ENCODE peak calls at places on chromosomes 16 and 17, in four cellular contexts. One of them, this sample, is unnamed.

GRCh38 chr17:49229805-49230600 is 584 bp downstream of the PHOSPHO1 start:
- DNase-seq in AG04450: no peak
- DNase-seq in activated T-helper 1 cell treated with anti-CD3 and anti-CD28 coated beads, Interleukin-12 subunit alpha, Interleukin-12 subunit beta, Interleukin-2, Interleukin-4 antibody, amounts not matched to agents 30 ng/mL and 10 ng/mL and 1 ng/mL, durations not matched to agents 14 hours and 24 hours and 36 hours: no peak
- DNase-seq in GM19239: no peak
- DNase-seq in this sample: no peak

GRCh38 chr16:82627811-82628339 is 1.1 kb downstream of the CDH13 start:
- DNase-seq in GM19239: no peak
- DNase-seq in activated T-helper 1 cell treated with anti-CD3 and anti-CD28 coated beads, Interleukin-12 subunit alpha, Interleukin-12 subunit beta, Interleukin-2, Interleukin-4 antibody, amounts not matched to agents 30 ng/mL and 10 ng/mL and 1 ng/mL, durations not matched to agents 14 hours and 24 hours and 36 hours: no peak
- DNase-seq in AG04450: no peak
- DNase-seq in this sample: no peak

GRCh38 chr17:80345841-80346497 is 69.0 kb upstream of the ENDOV start:
- DNase-seq in activated T-helper 1 cell treated with anti-CD3 and anti-CD28 coated beads, Interleukin-12 subunit alpha, Interleukin-12 subunit beta, Interleukin-2, Interleukin-4 antibody, amounts not matched to agents 30 ng/mL and 10 ng/mL and 1 ng/mL, durations not matched to agents 14 hours and 24 hours and 36 hours: no peak
- DNase-seq in AG04450: no peak
- DNase-seq in GM19239: no peak
- DNase-seq in this sample: no peak

GRCh38 chr17:39608142-39608541 is 422 bp upstream of the NEUROD2 start:
- DNase-seq in activated T-helper 1 cell treated with anti-CD3 and anti-CD28 coated beads, Interleukin-12 subunit alpha, Interleukin-12 subunit beta, Interleukin-2, Interleukin-4 antibody, amounts not matched to agents 30 ng/mL and 10 ng/mL and 1 ng/mL, durations not matched to agents 14 hours and 24 hours and 36 hours: no peak
- DNase-seq in AG04450: no peak
- DNase-seq in GM19239: no peak
- DNase-seq in this sample: no peak

GRCh38 chr16:12833939-12834338 is 30.3 kb upstream of the CPPED1 start:
- DNase-seq in activated T-helper 1 cell treated with anti-CD3 and anti-CD28 coated beads, Interleukin-12 subunit alpha, Interleukin-12 subunit beta, Interleukin-2, Interleukin-4 antibody, amounts not matched to agents 30 ng/mL and 10 ng/mL and 1 ng/mL, durations not matched to agents 14 hours and 24 hours and 36 hours: no peak
- DNase-seq in AG04450: no peak
- DNase-seq in GM19239: no peak
- DNase-seq in this sample: no peak

GRCh38 chr17:7328840-7329359 is at the start of gene NEURL4:
- DNase-seq in GM19239: no peak
- DNase-seq in activated T-helper 1 cell treated with anti-CD3 and anti-CD28 coated beads, Interleukin-12 subunit alpha, Interleukin-12 subunit beta, Interleukin-2, Interleukin-4 antibody, amounts not matched to agents 30 ng/mL and 10 ng/mL and 1 ng/mL, durations not matched to agents 14 hours and 24 hours and 36 hours: no peak
- DNase-seq in AG04450: no peak
- DNase-seq in this sample: no peak

GRCh38 chr16:2471016-2471652 is at the start of gene NTN3:
- DNase-seq in GM19239: no peak
- DNase-seq in activated T-helper 1 cell treated with anti-CD3 and anti-CD28 coated beads, Interleukin-12 subunit alpha, Interleukin-12 subunit beta, Interleukin-2, Interleukin-4 antibody, amounts not matched to agents 30 ng/mL and 10 ng/mL and 1 ng/mL, durations not matched to agents 14 hours and 24 hours and 36 hours: no peak
- DNase-seq in AG04450: no peak
- DNase-seq in this sample: no peak

GRCh38 chr16:81401035-81401950 is 43.3 kb upstream of the CMIP start:
- DNase-seq in activated T-helper 1 cell treated with anti-CD3 and anti-CD28 coated beads, Interleukin-12 subunit alpha, Interleukin-12 subunit beta, Interleukin-2, Interleukin-4 antibody, amounts not matched to agents 30 ng/mL and 10 ng/mL and 1 ng/mL, durations not matched to agents 14 hours and 24 hours and 36 hours: no peak
- DNase-seq in AG04450: peak; percentile 3
- DNase-seq in GM19239: no peak
- DNase-seq in this sample: no peak

GRCh38 chr16:89330177-89330856 is 112.8 kb downstream of the ZNF778 start:
- DNase-seq in AG04450: no peak
- DNase-seq in GM19239: no peak
- DNase-seq in activated T-helper 1 cell treated with anti-CD3 and anti-CD28 coated beads, Interleukin-12 subunit alpha, Interleukin-12 subunit beta, Interleukin-2, Interleukin-4 antibody, amounts not matched to agents 30 ng/mL and 10 ng/mL and 1 ng/mL, durations not matched to agents 14 hours and 24 hours and 36 hours: no peak
- DNase-seq in this sample: no peak

GRCh38 chr17:77494664-77495435 is 354.1 kb downstream of the SEC14L1 start:
- DNase-seq in AG04450: peak; percentile 46
- DNase-seq in GM19239: peak; percentile 97
- DNase-seq in activated T-helper 1 cell treated with anti-CD3 and anti-CD28 coated beads, Interleukin-12 subunit alpha, Interleukin-12 subunit beta, Interleukin-2, Interleukin-4 antibody, amounts not matched to agents 30 ng/mL and 10 ng/mL and 1 ng/mL, durations not matched to agents 14 hours and 24 hours and 36 hours: peak; percentile 61
- DNase-seq in this sample: peak; percentile 56

GRCh38 chr17:73510981-73511442 is 133.2 kb downstream of the SDK2 start:
- DNase-seq in GM19239: no peak
- DNase-seq in AG04450: no peak
- DNase-seq in activated T-helper 1 cell treated with anti-CD3 and anti-CD28 coated beads, Interleukin-12 subunit alpha, Interleukin-12 subunit beta, Interleukin-2, Interleukin-4 antibody, amounts not matched to agents 30 ng/mL and 10 ng/mL and 1 ng/mL, durations not matched to agents 14 hours and 24 hours and 36 hours: no peak
- DNase-seq in this sample: no peak

GRCh38 chr17:39486242-39486641 is 25.0 kb downstream of the CDK12 start:
- DNase-seq in activated T-helper 1 cell treated with anti-CD3 and anti-CD28 coated beads, Interleukin-12 subunit alpha, Interleukin-12 subunit beta, Interleukin-2, Interleukin-4 antibody, amounts not matched to agents 30 ng/mL and 10 ng/mL and 1 ng/mL, durations not matched to agents 14 hours and 24 hours and 36 hours: no peak
- DNase-seq in GM19239: no peak
- DNase-seq in AG04450: no peak
- DNase-seq in this sample: no peak

GRCh38 chr16:89707695-89708094 is 6.2 kb upstream of the SPATA2L start:
- DNase-seq in activated T-helper 1 cell treated with anti-CD3 and anti-CD28 coated beads, Interleukin-12 subunit alpha, Interleukin-12 subunit beta, Interleukin-2, Interleukin-4 antibody, amounts not matched to agents 30 ng/mL and 10 ng/mL and 1 ng/mL, durations not matched to agents 14 hours and 24 hours and 36 hours: no peak
- DNase-seq in AG04450: no peak
- DNase-seq in GM19239: no peak
- DNase-seq in this sample: no peak

GRCh38 chr17:5541610-5542202 is 42.6 kb downstream of the NLRP1 start:
- DNase-seq in activated T-helper 1 cell treated with anti-CD3 and anti-CD28 coated beads, Interleukin-12 subunit alpha, Interleukin-12 subunit beta, Interleukin-2, Interleukin-4 antibody, amounts not matched to agents 30 ng/mL and 10 ng/mL and 1 ng/mL, durations not matched to agents 14 hours and 24 hours and 36 hours: no peak
- DNase-seq in AG04450: no peak
- DNase-seq in GM19239: no peak
- DNase-seq in this sample: no peak

GRCh38 chr17:38748329-38749221 is at the start of gene PCGF2:
- DNase-seq in GM19239: no peak
- DNase-seq in AG04450: peak; percentile 69
- DNase-seq in activated T-helper 1 cell treated with anti-CD3 and anti-CD28 coated beads, Interleukin-12 subunit alpha, Interleukin-12 subunit beta, Interleukin-2, Interleukin-4 antibody, amounts not matched to agents 30 ng/mL and 10 ng/mL and 1 ng/mL, durations not matched to agents 14 hours and 24 hours and 36 hours: no peak
- DNase-seq in this sample: no peak

GRCh38 chr16:1141716-1142115 is 11.2 kb upstream of the CACNA1H start:
- DNase-seq in activated T-helper 1 cell treated with anti-CD3 and anti-CD28 coated beads, Interleukin-12 subunit alpha, Interleukin-12 subunit beta, Interleukin-2, Interleukin-4 antibody, amounts not matched to agents 30 ng/mL and 10 ng/mL and 1 ng/mL, durations not matched to agents 14 hours and 24 hours and 36 hours: no peak
- DNase-seq in AG04450: no peak
- DNase-seq in GM19239: no peak
- DNase-seq in this sample: no peak

GRCh38 chr16:84730406-84731106 is 30.8 kb downstream of the USP10 start:
- DNase-seq in GM19239: peak; percentile 36
- DNase-seq in AG04450: peak; percentile 83
- DNase-seq in activated T-helper 1 cell treated with anti-CD3 and anti-CD28 coated beads, Interleukin-12 subunit alpha, Interleukin-12 subunit beta, Interleukin-2, Interleukin-4 antibody, amounts not matched to agents 30 ng/mL and 10 ng/mL and 1 ng/mL, durations not matched to agents 14 hours and 24 hours and 36 hours: no peak
- DNase-seq in this sample: peak; percentile 7

GRCh38 chr17:561118-561517 is 153.5 kb downstream of the VPS53 start:
- DNase-seq in GM19239: no peak
- DNase-seq in AG04450: peak; percentile 36
- DNase-seq in activated T-helper 1 cell treated with anti-CD3 and anti-CD28 coated beads, Interleukin-12 subunit alpha, Interleukin-12 subunit beta, Interleukin-2, Interleukin-4 antibody, amounts not matched to agents 30 ng/mL and 10 ng/mL and 1 ng/mL, durations not matched to agents 14 hours and 24 hours and 36 hours: peak; percentile 35
- DNase-seq in this sample: no peak

GRCh38 chr16:67928561-67929364 is 2.9 kb downstream of the CTRL start:
- DNase-seq in activated T-helper 1 cell treated with anti-CD3 and anti-CD28 coated beads, Interleukin-12 subunit alpha, Interleukin-12 subunit beta, Interleukin-2, Interleukin-4 antibody, amounts not matched to agents 30 ng/mL and 10 ng/mL and 1 ng/mL, durations not matched to agents 14 hours and 24 hours and 36 hours: peak; percentile 67
- DNase-seq in AG04450: no peak
- DNase-seq in GM19239: peak; percentile 78
- DNase-seq in this sample: peak; percentile 68

GRCh38 chr16:72172105-72173034 is at the start of gene PMFBP1:
- DNase-seq in AG04450: peak; percentile 6
- DNase-seq in activated T-helper 1 cell treated with anti-CD3 and anti-CD28 coated beads, Interleukin-12 subunit alpha, Interleukin-12 subunit beta, Interleukin-2, Interleukin-4 antibody, amounts not matched to agents 30 ng/mL and 10 ng/mL and 1 ng/mL, durations not matched to agents 14 hours and 24 hours and 36 hours: no peak
- DNase-seq in GM19239: peak; percentile 53
- DNase-seq in this sample: peak; percentile 9

GRCh38 chr17:17959520-17960361 is 12.5 kb downstream of the TOM1L2 start:
- DNase-seq in GM19239: peak; percentile 72
- DNase-seq in activated T-helper 1 cell treated with anti-CD3 and anti-CD28 coated beads, Interleukin-12 subunit alpha, Interleukin-12 subunit beta, Interleukin-2, Interleukin-4 antibody, amounts not matched to agents 30 ng/mL and 10 ng/mL and 1 ng/mL, durations not matched to agents 14 hours and 24 hours and 36 hours: no peak
- DNase-seq in AG04450: no peak
- DNase-seq in this sample: no peak

GRCh38 chr17:78166416-78166815 is 2.0 kb upstream of the SYNGR2 start:
- DNase-seq in activated T-helper 1 cell treated with anti-CD3 and anti-CD28 coated beads, Interleukin-12 subunit alpha, Interleukin-12 subunit beta, Interleukin-2, Interleukin-4 antibody, amounts not matched to agents 30 ng/mL and 10 ng/mL and 1 ng/mL, durations not matched to agents 14 hours and 24 hours and 36 hours: no peak
- DNase-seq in AG04450: no peak
- DNase-seq in GM19239: no peak
- DNase-seq in this sample: no peak

GRCh38 chr16:2082171-2082982 is 34.6 kb downstream of the TSC2 start:
- DNase-seq in activated T-helper 1 cell treated with anti-CD3 and anti-CD28 coated beads, Interleukin-12 subunit alpha, Interleukin-12 subunit beta, Interleukin-2, Interleukin-4 antibody, amounts not matched to agents 30 ng/mL and 10 ng/mL and 1 ng/mL, durations not matched to agents 14 hours and 24 hours and 36 hours: no peak
- DNase-seq in AG04450: no peak
- DNase-seq in GM19239: no peak
- DNase-seq in this sample: no peak

GRCh38 chr17:50380369-50381259 is 7.6 kb downstream of the EME1 start:
- DNase-seq in GM19239: no peak
- DNase-seq in AG04450: no peak
- DNase-seq in activated T-helper 1 cell treated with anti-CD3 and anti-CD28 coated beads, Interleukin-12 subunit alpha, Interleukin-12 subunit beta, Interleukin-2, Interleukin-4 antibody, amounts not matched to agents 30 ng/mL and 10 ng/mL and 1 ng/mL, durations not matched to agents 14 hours and 24 hours and 36 hours: no peak
- DNase-seq in this sample: no peak

This sample was measured in activated T-helper 2 cell treated with anti-CD3 and anti-CD28 coated beads, Interferon-gamma antibody, Interleukin-2, Interleukin-4, amounts not matched to agents 10 μg/mL and 5 μg/mL and 100 μg/mL, durations not matched to agents 14 hours and 24 hours and 36 hours.